ENCODE peak calls at places on chromosomes 3 and 15, in seven cellular contexts. C is SIG-M5; E is T-helper 1 cell; B is ACHN; Y is activated CD4-positive, CD25-positive, alpha-beta regulatory T cell; Z is A673; H is renal cortical epithelial cell. I is an unnamed sample.

GRCh38 chr3:194871864-194872668 is 186.4 kb downstream of the FAM43A start:
- DNase-seq in C (no peak), E (no peak), B (peak), Y (no peak), Z (peak), H (peak), I (no peak)

GRCh38 chr3:68904064-68904463 is 28.3 kb downstream of the TAFA4 start:
- DNase-seq in C (no peak), E (no peak), B (no peak), Y (no peak), Z (no peak), H (no peak), I (no peak)

GRCh38 chr3:13535905-13536304 is 13.0 kb upstream of the FBLN2 start:
- DNase-seq in C (no peak), E (no peak), B (no peak), Y (no peak), Z (no peak), H (no peak), I (no peak)

GRCh38 chr15:24971052-24971451 is 16.3 kb downstream of the SNRPN start:
- DNase-seq in C (no peak), E (no peak), B (no peak), Y (no peak), Z (no peak), H (no peak), I (no peak)

GRCh38 chr15:98347001-98347400 is 301.3 kb upstream of the IGF1R start:
- DNase-seq in C (no peak), E (no peak), B (no peak), Y (no peak), Z (no peak), H (no peak), I (no peak)

GRCh38 chr3:52315977-52316764 is at the start of gene DNAH1:
- DNase-seq in C (no peak), E (no peak), B (no peak), Y (no peak), Z (no peak), H (no peak), I (no peak)

GRCh38 chr3:136819784-136820640 is 1.1 kb downstream of the SLC35G2 start:
- DNase-seq in C (no peak), E (no peak), B (peak), Y (peak), Z (peak), H (peak), I (no peak)

GRCh38 chr15:31278056-31278445 is 48.6 kb upstream of the KLF13 start:
- DNase-seq in C (no peak), E (no peak), B (no peak), Y (no peak), Z (no peak), H (no peak), I (no peak)

GRCh38 chr3:141280086-141280485 is 48.5 kb downstream of the PXYLP1 start:
- DNase-seq in C (no peak), E (no peak), B (peak), Y (no peak), Z (no peak), H (no peak), I (no peak)

GRCh38 chr3:131503328-131503650 is 518 bp upstream of the MRPL3 start:
- DNase-seq in C (no peak), E (no peak), B (no peak), Y (no peak), Z (peak), H (no peak), I (no peak)

GRCh38 chr3:14374444-14374883 is 27.9 kb upstream of the SLC6A6 start:
- DNase-seq in C (no peak), E (no peak), B (no peak), Y (no peak), Z (no peak), H (no peak), I (no peak)